ENCODE peak calls at places on chromosomes 12 and 14, in five cellular contexts. One of them, this sample, is unnamed.

GRCh38 chr12:75735853-75736252 is 224.4 kb upstream of the KRR1 start:
- DNase-seq in mesendoderm: no peak
- DNase-seq in A172: no peak
- DNase-seq in substantia nigra: peak; percentile 23
- DNase-seq in A549: no peak
- DNase-seq in this sample: no peak

GRCh38 chr12:55797068-55797467 is 20.5 kb downstream of the SARNP start:
- DNase-seq in mesendoderm: peak; percentile 65
- DNase-seq in A172: no peak
- DNase-seq in substantia nigra: no peak
- DNase-seq in A549: peak; percentile 62
- DNase-seq in this sample: peak; percentile 78

GRCh38 chr14:69480136-69480535 is 4.4 kb upstream of the PLEKHD1 start:
- DNase-seq in mesendoderm: no peak
- DNase-seq in A172: no peak
- DNase-seq in substantia nigra: no peak
- DNase-seq in A549: no peak
- DNase-seq in this sample: no peak

GRCh38 chr14:65414961-65415589 is 2.5 kb downstream of the FUT8 start:
- DNase-seq in mesendoderm: no peak
- DNase-seq in A172: peak; percentile 19
- DNase-seq in substantia nigra: no peak
- DNase-seq in A549: peak; percentile 12
- DNase-seq in this sample: peak; percentile 37

GRCh38 chr12:78887444-78887843 is 22.9 kb downstream of the SYT1 start:
- DNase-seq in mesendoderm: no peak
- DNase-seq in A172: no peak
- DNase-seq in substantia nigra: no peak
- DNase-seq in A549: no peak
- DNase-seq in this sample: no peak

GRCh38 chr12:42725839-42726238 is 136.3 kb upstream of the PRICKLE1 start:
- DNase-seq in mesendoderm: no peak
- DNase-seq in A172: peak; percentile 70
- DNase-seq in substantia nigra: no peak
- DNase-seq in A549: no peak
- DNase-seq in this sample: no peak

GRCh38 chr12:80268924-80269749 is 169.8 kb downstream of the OTOGL start:
- DNase-seq in mesendoderm: no peak
- DNase-seq in A172: peak; percentile 69
- DNase-seq in substantia nigra: no peak
- DNase-seq in A549: peak; percentile 7
- DNase-seq in this sample: no peak

GRCh38 chr14:70955543-70956480 is 48.6 kb downstream of the PCNX1 start:
- DNase-seq in mesendoderm: peak; percentile 51
- DNase-seq in A172: no peak
- DNase-seq in substantia nigra: no peak
- DNase-seq in A549: no peak
- DNase-seq in this sample: peak; percentile 38

GRCh38 chr12:115209230-115209629 is 525.3 kb upstream of the TBX3 start:
- DNase-seq in mesendoderm: no peak
- DNase-seq in A172: no peak
- DNase-seq in substantia nigra: no peak
- DNase-seq in A549: no peak
- DNase-seq in this sample: peak; percentile 10

GRCh38 chr14:104795781-104796681 is 483 bp upstream of the AKT1 start:
- DNase-seq in mesendoderm: no peak
- DNase-seq in A172: no peak
- DNase-seq in substantia nigra: peak; percentile 53
- DNase-seq in A549: peak; percentile 67
- DNase-seq in this sample: no peak

GRCh38 chr14:81529391-81529790 is 4.3 kb downstream of the SEL1L start:
- DNase-seq in mesendoderm: no peak
- DNase-seq in A172: no peak
- DNase-seq in substantia nigra: no peak
- DNase-seq in A549: no peak
- DNase-seq in this sample: no peak

GRCh38 chr12:76895796-76896195 is 17.0 kb upstream of the CSRP2 start:
- DNase-seq in mesendoderm: no peak
- DNase-seq in A172: no peak
- DNase-seq in substantia nigra: no peak
- DNase-seq in A549: no peak
- DNase-seq in this sample: no peak

This sample was measured in neural progenitor cell.